ENCODE peak calls at places on chromosomes 5 and 9, in four cellular contexts. J, M, D and R are unnamed samples.

GRCh38 chr5:133247881-133248642 is 196.2 kb downstream of the HSPA4 start:
- DNase-seq in J (no peak), M (no peak), D (peak; percentile 73), R (peak; percentile 47)

GRCh38 chr9:77084094-77084493 is 64.6 kb downstream of the FOXB2 start:
- DNase-seq in J (no peak), M (no peak), D (no peak), R (no peak)

GRCh38 chr9:127175764-127176163 is 53.3 kb upstream of the ANGPTL2 start:
- DNase-seq in J (no peak), M (no peak), D (no peak), R (no peak)

GRCh38 chr5:72996632-72997031 is 40.8 kb downstream of the FCHO2 start:
- DNase-seq in J (no peak), M (no peak), D (no peak), R (no peak)

GRCh38 chr9:38079410-38080105 is 10.5 kb upstream of the SHB start:
- DNase-seq in J (no peak), M (no peak), D (no peak), R (no peak)

GRCh38 chr9:105157178-105157583 is 87.3 kb upstream of the SLC44A1 start:
- DNase-seq in J (no peak), M (peak; percentile 41), D (peak; percentile 74), R (no peak)

GRCh38 chr9:136403538-136403914 is 3.6 kb upstream of the SNAPC4 start:
- DNase-seq in J (peak; percentile 64), M (no peak), D (peak; percentile 86), R (no peak)

GRCh38 chr5:144004146-144004545 is 166.3 kb downstream of the YIPF5 start:
- DNase-seq in J (no peak), M (no peak), D (no peak), R (no peak)

GRCh38 chr5:56202483-56202882 is 30.6 kb downstream of the ANKRD55 start:
- DNase-seq in J (no peak), M (no peak), D (no peak), R (no peak)

GRCh38 chr9:93239526-93239925 is 55.6 kb downstream of the WNK2 start:
- DNase-seq in J (no peak), M (no peak), D (no peak), R (no peak)

GRCh38 chr5:172630482-172630881 is 10.6 kb upstream of the NEURL1B start:
- DNase-seq in J (no peak), M (no peak), D (no peak), R (no peak)

GRCh38 chr5:142473038-142473437 is 148.2 kb upstream of the SPRY4 start:
- DNase-seq in J (no peak), M (no peak), D (no peak), R (no peak)

GRCh38 chr5:113060410-113061025 is 83.9 kb downstream of the DCP2 start:
- DNase-seq in J (no peak), M (no peak), D (no peak), R (no peak)

GRCh38 chr5:158802941-158803341 is 296.8 kb downstream of the EBF1 start:
- DNase-seq in J (no peak), M (no peak), D (no peak), R (no peak)

GRCh38 chr5:180222056-180222455 is 13.0 kb upstream of the RASGEF1C start:
- DNase-seq in J (no peak), M (no peak), D (peak; percentile 36), R (no peak)
- H3K9me3 ChIP-seq in J (peaks cover 9% of the 10 kb centered on the region), M (peaks cover 100% of the 10 kb centered on the region), D (peaks cover 17% of the 10 kb centered on the region), R (peaks cover 2% of the 10 kb centered on the region)

GRCh38 chr5:179272326-179273073 is 72.8 kb downstream of the ADAMTS2 start:
- DNase-seq in J (no peak), M (peak; percentile 12), D (peak; percentile 67), R (no peak)

GRCh38 chr5:179270581-179271300 is 74.5 kb downstream of the ADAMTS2 start:
- DNase-seq in J (no peak), M (peak; percentile 18), D (peak; percentile 68), R (no peak)

GRCh38 chr5:179269781-179270543 is 75.3 kb downstream of the ADAMTS2 start:
- DNase-seq in J (no peak), M (no peak), D (peak; percentile 56), R (no peak)

GRCh38 chr5:179271821-179272325 is 73.4 kb downstream of the ADAMTS2 start:
- DNase-seq in J (no peak), M (no peak), D (peak; percentile 58), R (no peak)

GRCh38 chr5:179271301-179271650 is 74.0 kb downstream of the ADAMTS2 start:
- DNase-seq in J (no peak), M (no peak), D (peak; percentile 63), R (no peak)
- H3K9me3 ChIP-seq in J (no peaks in the 10 kb centered on the region), M (no peaks in the 10 kb centered on the region), D (no peaks in the 10 kb centered on the region), R (no peaks in the 10 kb centered on the region)

GRCh38 chr5:178465861-178466288 is 124.3 kb downstream of the COL23A1 start:
- DNase-seq in J (no peak), M (no peak), D (no peak), R (no peak)

GRCh38 chr5:178464431-178465048 is 125.7 kb downstream of the COL23A1 start:
- DNase-seq in J (no peak), M (no peak), D (no peak), R (no peak)

GRCh38 chr5:178467261-178468195 is 122.7 kb downstream of the COL23A1 start:
- DNase-seq in J (no peak), M (peak; percentile 46), D (no peak), R (no peak)

GRCh38 chr5:178465228-178465860 is 124.8 kb downstream of the COL23A1 start:
- DNase-seq in J (no peak), M (no peak), D (no peak), R (no peak)

GRCh38 chr5:178466342-178466741 is 123.9 kb downstream of the COL23A1 start:
- DNase-seq in J (no peak), M (no peak), D (no peak), R (no peak)
- H3K9me3 ChIP-seq in J (no peaks in the 10 kb centered on the region), M (no peaks in the 10 kb centered on the region), D (no peaks in the 10 kb centered on the region), R (no peaks in the 10 kb centered on the region)

DNA sequence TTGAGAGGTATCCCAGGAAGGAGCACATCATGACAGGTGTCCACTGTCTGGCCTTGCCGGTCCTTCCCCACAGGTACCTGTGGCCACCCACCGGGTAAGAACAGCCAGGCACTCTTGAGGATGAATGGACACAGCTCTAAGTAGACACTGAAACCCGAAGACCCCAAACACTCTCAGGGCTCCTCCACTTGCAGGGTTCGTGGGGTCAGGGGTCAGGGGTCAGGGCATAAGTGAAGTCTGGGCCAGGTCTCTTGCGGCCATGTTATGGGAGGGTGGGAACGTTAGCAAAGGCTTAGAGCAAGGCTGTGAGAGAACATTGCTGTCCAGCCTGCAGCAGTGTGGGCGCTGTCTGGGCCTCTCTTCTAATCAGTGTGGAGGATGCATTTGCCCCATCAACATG is 40.0 kb downstream of the MAPK9 start:
- DNase-seq in J (no peak), M (no peak), D (no peak), R (no peak)
- H3K9me3 ChIP-seq in J (peaks cover 14% of the 10 kb centered on the region), M (peaks cover 100% of the 10 kb centered on the region), D (peaks cover 46% of the 10 kb centered on the region), R (peaks cover 20% of the 10 kb centered on the region)

DNA sequence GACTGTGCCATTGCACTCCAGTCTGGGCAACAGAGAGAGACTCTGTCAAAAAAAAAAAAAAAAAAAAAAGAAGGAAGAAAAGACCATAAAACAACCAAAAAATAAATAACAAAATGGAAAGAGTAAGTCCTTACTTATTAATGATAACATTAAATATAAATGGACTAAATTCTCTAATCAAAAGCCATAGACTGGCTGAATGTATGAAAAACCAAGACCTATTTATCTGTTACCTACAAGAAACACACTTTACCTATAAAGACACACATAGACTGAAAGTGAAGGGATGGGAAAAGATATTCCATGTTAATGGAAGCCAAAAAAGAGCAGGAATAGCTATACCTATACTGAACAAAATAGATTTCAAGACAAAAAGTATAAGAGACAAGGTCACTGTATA is 16.6 kb downstream of the TMEM267 start:
- DNase-seq in J (no peak), M (no peak), D (no peak), R (no peak)
- H3K9me3 ChIP-seq in J (no peaks in the 10 kb centered on the region), M (peaks cover 47% of the 10 kb centered on the region), D (no peaks in the 10 kb centered on the region), R (no peaks in the 10 kb centered on the region)

GRCh38 chr5:2888520-2889060 is 137.1 kb upstream of the IRX2 start:
- DNase-seq in J (no peak), M (no peak), D (no peak), R (no peak)

GRCh38 chr5:2889946-2890475 is 138.5 kb upstream of the IRX2 start:
- DNase-seq in J (no peak), M (no peak), D (no peak), R (no peak)

GRCh38 chr5:2887401-2888348 is 136.2 kb upstream of the IRX2 start:
- DNase-seq in J (no peak), M (no peak), D (peak; percentile 72), R (no peak)

GRCh38 chr5:2883771-2884170 is 132.3 kb upstream of the IRX2 start:
- DNase-seq in J (no peak), M (no peak), D (no peak), R (no peak)

DNA sequence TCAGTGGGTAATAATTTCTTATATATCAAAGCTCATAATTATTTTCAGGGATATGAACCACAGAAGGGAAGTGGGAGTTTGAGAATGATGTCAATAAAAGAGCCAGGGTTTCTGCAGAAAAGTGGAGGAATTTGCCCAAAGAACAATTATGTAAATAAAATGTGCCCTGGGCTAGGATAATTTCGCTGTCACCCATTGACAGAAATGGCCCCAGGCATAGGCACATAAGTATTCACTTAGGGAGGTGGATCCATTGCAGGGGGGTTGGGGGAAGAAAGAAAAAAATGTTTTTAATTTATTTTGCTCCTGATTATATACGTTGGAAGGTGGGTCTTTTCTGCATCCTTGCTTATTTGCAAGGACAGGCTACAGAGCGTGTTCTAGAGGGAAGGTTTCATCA is 135.1 kb upstream of the IRX2 start:
- DNase-seq in J (no peak), M (no peak), D (no peak), R (no peak)
- H3K9me3 ChIP-seq in J (no peaks in the 10 kb centered on the region), M (no peaks in the 10 kb centered on the region), D (no peaks in the 10 kb centered on the region), R (no peaks in the 10 kb centered on the region)

DNA sequence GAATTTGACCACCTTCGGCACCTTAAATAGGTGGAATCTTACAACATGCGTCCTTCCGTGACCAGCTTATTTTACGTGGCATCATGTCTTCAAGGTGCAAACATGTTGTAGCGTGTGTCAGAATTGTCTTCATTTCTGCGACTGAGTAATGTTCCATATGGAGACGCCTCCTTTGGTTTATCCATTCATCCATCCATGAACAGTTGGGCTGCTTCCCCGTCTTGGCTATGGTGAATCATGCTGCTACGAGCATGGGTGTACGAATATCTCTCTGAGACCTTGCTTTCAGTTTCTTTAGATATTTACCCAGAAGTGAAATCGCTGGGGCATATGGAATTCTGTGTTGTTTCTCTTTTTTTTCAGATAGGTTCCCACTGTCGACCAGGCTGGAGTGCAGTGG is 391.9 kb upstream of the IRX2 start:
- DNase-seq in J (no peak), M (no peak), D (no peak), R (no peak)
- H3K9me3 ChIP-seq in J (no peaks in the 10 kb centered on the region), M (no peaks in the 10 kb centered on the region), D (no peaks in the 10 kb centered on the region), R (no peaks in the 10 kb centered on the region)

GRCh38 chr5:119255571-119256356 is 100.1 kb upstream of the TNFAIP8 start:
- DNase-seq in J (no peak), M (no peak), D (no peak), R (peak; percentile 58)

DNA sequence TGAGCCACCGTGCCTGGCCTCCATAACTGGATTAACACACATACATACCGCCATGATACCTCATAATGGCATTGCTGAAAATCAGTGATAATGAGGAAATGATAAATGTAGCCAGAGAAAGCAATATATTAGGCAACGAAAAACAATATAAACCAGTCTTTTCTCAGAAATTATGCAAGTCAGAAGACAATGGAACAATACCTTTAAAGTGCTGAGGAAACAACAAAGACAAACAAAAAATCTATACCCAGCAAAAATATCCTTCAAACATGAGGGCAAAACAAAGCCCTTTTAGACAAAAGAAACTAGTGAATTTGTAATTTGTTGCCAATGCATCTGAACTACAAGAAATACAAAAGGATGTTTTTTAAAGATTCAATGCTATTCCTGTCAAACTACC is 98.2 kb upstream of the TNFAIP8 start:
- DNase-seq in J (no peak), M (no peak), D (no peak), R (no peak)
- H3K9me3 ChIP-seq in J (no peaks in the 10 kb centered on the region), M (peaks cover 33% of the 10 kb centered on the region), D (no peaks in the 10 kb centered on the region), R (no peaks in the 10 kb centered on the region)